ENCODE peak calls at places on chromosomes 3 and 15, in nine cellular contexts. One of them, this sample, is unnamed.

GRCh38 chr15:48352474-48353072 is 21.3 kb downstream of the DUT start:
- DNase-seq in OCI-LY7: peak
- DNase-seq in CD8-positive, alpha-beta memory T cell: peak
- DNase-seq in foreskin fibroblast: peak
- DNase-seq in activated naive CD4-positive, alpha-beta T cell: no peak
- DNase-seq in NCI-H748 treated with DMSO at 0.1 percent for 48 hours: peak
- DNase-seq in IMR-90: peak
- DNase-seq in left ventricle myocardium inferior: no peak
- DNase-seq in left colon: peak
- DNase-seq in this sample: no peak

GRCh38 chr3:143775401-143775970 is 72.8 kb downstream of the SLC9A9 start:
- DNase-seq in OCI-LY7: peak
- DNase-seq in CD8-positive, alpha-beta memory T cell: no peak
- DNase-seq in foreskin fibroblast: peak
- DNase-seq in activated naive CD4-positive, alpha-beta T cell: no peak
- DNase-seq in NCI-H748 treated with DMSO at 0.1 percent for 48 hours: peak
- DNase-seq in IMR-90: peak
- DNase-seq in left ventricle myocardium inferior: no peak
- DNase-seq in left colon: no peak
- DNase-seq in this sample: no peak

GRCh38 chr3:105555206-105555605 is 188.5 kb downstream of the ALCAM start:
- DNase-seq in OCI-LY7: no peak
- DNase-seq in CD8-positive, alpha-beta memory T cell: no peak
- DNase-seq in foreskin fibroblast: no peak
- DNase-seq in activated naive CD4-positive, alpha-beta T cell: no peak
- DNase-seq in NCI-H748 treated with DMSO at 0.1 percent for 48 hours: no peak
- DNase-seq in IMR-90: peak
- DNase-seq in left ventricle myocardium inferior: no peak
- DNase-seq in left colon: no peak
- DNase-seq in this sample: no peak

GRCh38 chr15:38252481-38253311 is at the start of gene SPRED1:
- DNase-seq in OCI-LY7: peak
- DNase-seq in CD8-positive, alpha-beta memory T cell: peak
- DNase-seq in foreskin fibroblast: peak
- DNase-seq in activated naive CD4-positive, alpha-beta T cell: no peak
- DNase-seq in NCI-H748 treated with DMSO at 0.1 percent for 48 hours: no peak
- DNase-seq in IMR-90: peak
- DNase-seq in left ventricle myocardium inferior: peak
- DNase-seq in left colon: peak
- DNase-seq in this sample: peak

GRCh38 chr3:177282028-177282655 is 84.9 kb upstream of the TBL1XR1 start:
- DNase-seq in OCI-LY7: peak
- DNase-seq in CD8-positive, alpha-beta memory T cell: no peak
- DNase-seq in foreskin fibroblast: no peak
- DNase-seq in activated naive CD4-positive, alpha-beta T cell: no peak
- DNase-seq in NCI-H748 treated with DMSO at 0.1 percent for 48 hours: peak
- DNase-seq in IMR-90: no peak
- DNase-seq in left ventricle myocardium inferior: no peak
- DNase-seq in left colon: no peak
- DNase-seq in this sample: no peak

GRCh38 chr3:84224262-84224661 is 734.5 kb upstream of the CADM2 start:
- DNase-seq in OCI-LY7: no peak
- DNase-seq in CD8-positive, alpha-beta memory T cell: no peak
- DNase-seq in foreskin fibroblast: no peak
- DNase-seq in activated naive CD4-positive, alpha-beta T cell: no peak
- DNase-seq in NCI-H748 treated with DMSO at 0.1 percent for 48 hours: no peak
- DNase-seq in IMR-90: no peak
- DNase-seq in left ventricle myocardium inferior: no peak
- DNase-seq in left colon: no peak
- DNase-seq in this sample: no peak

GRCh38 chr3:184140436-184140835 is 5.3 kb downstream of the EIF2B5 start:
- DNase-seq in OCI-LY7: no peak
- DNase-seq in CD8-positive, alpha-beta memory T cell: no peak
- DNase-seq in foreskin fibroblast: no peak
- DNase-seq in activated naive CD4-positive, alpha-beta T cell: no peak
- DNase-seq in NCI-H748 treated with DMSO at 0.1 percent for 48 hours: no peak
- DNase-seq in IMR-90: no peak
- DNase-seq in left ventricle myocardium inferior: no peak
- DNase-seq in left colon: no peak
- DNase-seq in this sample: no peak

GRCh38 chr15:101314301-101314700 is 19.3 kb upstream of the SNRPA1 start:
- DNase-seq in OCI-LY7: no peak
- DNase-seq in CD8-positive, alpha-beta memory T cell: no peak
- DNase-seq in foreskin fibroblast: no peak
- DNase-seq in activated naive CD4-positive, alpha-beta T cell: no peak
- DNase-seq in NCI-H748 treated with DMSO at 0.1 percent for 48 hours: no peak
- DNase-seq in IMR-90: no peak
- DNase-seq in left ventricle myocardium inferior: no peak
- DNase-seq in left colon: no peak
- DNase-seq in this sample: no peak

GRCh38 chr3:52682016-52682415 is 3.7 kb downstream of the PBRM1 start:
- DNase-seq in OCI-LY7: no peak
- DNase-seq in CD8-positive, alpha-beta memory T cell: no peak
- DNase-seq in foreskin fibroblast: peak
- DNase-seq in activated naive CD4-positive, alpha-beta T cell: no peak
- DNase-seq in NCI-H748 treated with DMSO at 0.1 percent for 48 hours: no peak
- DNase-seq in IMR-90: peak
- DNase-seq in left ventricle myocardium inferior: no peak
- DNase-seq in left colon: no peak
- DNase-seq in this sample: no peak

GRCh38 chr15:39362832-39363561 is 217.9 kb upstream of the THBS1 start:
- DNase-seq in OCI-LY7: no peak
- DNase-seq in CD8-positive, alpha-beta memory T cell: no peak
- DNase-seq in foreskin fibroblast: peak
- DNase-seq in activated naive CD4-positive, alpha-beta T cell: no peak
- DNase-seq in NCI-H748 treated with DMSO at 0.1 percent for 48 hours: no peak
- DNase-seq in IMR-90: peak
- DNase-seq in left ventricle myocardium inferior: no peak
- DNase-seq in left colon: no peak
- DNase-seq in this sample: no peak

GRCh38 chr3:63763156-63763555 is 55.9 kb upstream of the C3orf49 start:
- DNase-seq in OCI-LY7: no peak
- DNase-seq in CD8-positive, alpha-beta memory T cell: no peak
- DNase-seq in foreskin fibroblast: peak
- DNase-seq in activated naive CD4-positive, alpha-beta T cell: no peak
- DNase-seq in NCI-H748 treated with DMSO at 0.1 percent for 48 hours: no peak
- DNase-seq in IMR-90: no peak
- DNase-seq in left ventricle myocardium inferior: no peak
- DNase-seq in left colon: no peak
- DNase-seq in this sample: no peak

GRCh38 chr15:70880781-70881180 is 11.5 kb downstream of the THAP10 start:
- DNase-seq in OCI-LY7: no peak
- DNase-seq in CD8-positive, alpha-beta memory T cell: no peak
- DNase-seq in foreskin fibroblast: no peak
- DNase-seq in activated naive CD4-positive, alpha-beta T cell: no peak
- DNase-seq in NCI-H748 treated with DMSO at 0.1 percent for 48 hours: no peak
- DNase-seq in IMR-90: peak
- DNase-seq in left ventricle myocardium inferior: no peak
- DNase-seq in left colon: no peak
- DNase-seq in this sample: no peak

GRCh38 chr15:83930813-83931212 is 276.9 kb downstream of the ADAMTSL3 start:
- DNase-seq in OCI-LY7: no peak
- DNase-seq in CD8-positive, alpha-beta memory T cell: no peak
- DNase-seq in foreskin fibroblast: no peak
- DNase-seq in activated naive CD4-positive, alpha-beta T cell: no peak
- DNase-seq in NCI-H748 treated with DMSO at 0.1 percent for 48 hours: no peak
- DNase-seq in IMR-90: no peak
- DNase-seq in left ventricle myocardium inferior: no peak
- DNase-seq in left colon: no peak
- DNase-seq in this sample: no peak

GRCh38 chr3:130841357-130841756 is 52.5 kb upstream of the ATP2C1 start:
- DNase-seq in OCI-LY7: no peak
- DNase-seq in CD8-positive, alpha-beta memory T cell: no peak
- DNase-seq in foreskin fibroblast: no peak
- DNase-seq in activated naive CD4-positive, alpha-beta T cell: no peak
- DNase-seq in NCI-H748 treated with DMSO at 0.1 percent for 48 hours: no peak
- DNase-seq in IMR-90: no peak
- DNase-seq in left ventricle myocardium inferior: no peak
- DNase-seq in left colon: no peak
- DNase-seq in this sample: no peak

GRCh38 chr3:46566040-46566631 is at the start of gene LRRC2:
- DNase-seq in OCI-LY7: no peak
- DNase-seq in CD8-positive, alpha-beta memory T cell: no peak
- DNase-seq in foreskin fibroblast: peak
- DNase-seq in activated naive CD4-positive, alpha-beta T cell: no peak
- DNase-seq in NCI-H748 treated with DMSO at 0.1 percent for 48 hours: no peak
- DNase-seq in IMR-90: peak
- DNase-seq in left ventricle myocardium inferior: peak
- DNase-seq in left colon: peak
- DNase-seq in this sample: peak

GRCh38 chr15:40782609-40783227 is 12.9 kb downstream of the C15orf62 start:
- DNase-seq in OCI-LY7: peak
- DNase-seq in CD8-positive, alpha-beta memory T cell: peak
- DNase-seq in foreskin fibroblast: no peak
- DNase-seq in activated naive CD4-positive, alpha-beta T cell: peak
- DNase-seq in NCI-H748 treated with DMSO at 0.1 percent for 48 hours: no peak
- DNase-seq in IMR-90: no peak
- DNase-seq in left ventricle myocardium inferior: no peak
- DNase-seq in left colon: peak
- DNase-seq in this sample: peak

GRCh38 chr3:72523409-72524172 is 324.7 kb downstream of the SHQ1 start:
- DNase-seq in OCI-LY7: peak
- DNase-seq in CD8-positive, alpha-beta memory T cell: no peak
- DNase-seq in foreskin fibroblast: no peak
- DNase-seq in activated naive CD4-positive, alpha-beta T cell: no peak
- DNase-seq in NCI-H748 treated with DMSO at 0.1 percent for 48 hours: no peak
- DNase-seq in IMR-90: no peak
- DNase-seq in left ventricle myocardium inferior: peak
- DNase-seq in left colon: peak
- DNase-seq in this sample: peak

GRCh38 chr3:171028025-171028778 is 1.7 kb upstream of the SLC2A2 start:
- DNase-seq in OCI-LY7: no peak
- DNase-seq in CD8-positive, alpha-beta memory T cell: no peak
- DNase-seq in foreskin fibroblast: peak
- DNase-seq in activated naive CD4-positive, alpha-beta T cell: peak
- DNase-seq in NCI-H748 treated with DMSO at 0.1 percent for 48 hours: no peak
- DNase-seq in IMR-90: peak
- DNase-seq in left ventricle myocardium inferior: peak
- DNase-seq in left colon: peak
- DNase-seq in this sample: peak

GRCh38 chr3:53836084-53836872 is 9.9 kb downstream of the CHDH start:
- DNase-seq in OCI-LY7: no peak
- DNase-seq in CD8-positive, alpha-beta memory T cell: no peak
- DNase-seq in foreskin fibroblast: no peak
- DNase-seq in activated naive CD4-positive, alpha-beta T cell: no peak
- DNase-seq in NCI-H748 treated with DMSO at 0.1 percent for 48 hours: no peak
- DNase-seq in IMR-90: no peak
- DNase-seq in left ventricle myocardium inferior: no peak
- DNase-seq in left colon: no peak
- DNase-seq in this sample: no peak

GRCh38 chr3:194382892-194383223 is 13.3 kb upstream of the LRRC15 start:
- DNase-seq in OCI-LY7: no peak
- DNase-seq in CD8-positive, alpha-beta memory T cell: no peak
- DNase-seq in foreskin fibroblast: no peak
- DNase-seq in activated naive CD4-positive, alpha-beta T cell: no peak
- DNase-seq in NCI-H748 treated with DMSO at 0.1 percent for 48 hours: no peak
- DNase-seq in IMR-90: no peak
- DNase-seq in left ventricle myocardium inferior: no peak
- DNase-seq in left colon: peak
- DNase-seq in this sample: no peak

GRCh38 chr3:143120716-143121239 is 1.2 kb downstream of the CHST2 start:
- DNase-seq in OCI-LY7: no peak
- DNase-seq in CD8-positive, alpha-beta memory T cell: peak
- DNase-seq in foreskin fibroblast: peak
- DNase-seq in activated naive CD4-positive, alpha-beta T cell: peak
- DNase-seq in NCI-H748 treated with DMSO at 0.1 percent for 48 hours: no peak
- DNase-seq in IMR-90: peak
- DNase-seq in left ventricle myocardium inferior: no peak
- DNase-seq in left colon: no peak
- DNase-seq in this sample: no peak

GRCh38 chr15:59180946-59181345 is 25.7 kb upstream of the LDHAL6B start:
- DNase-seq in OCI-LY7: no peak
- DNase-seq in CD8-positive, alpha-beta memory T cell: no peak
- DNase-seq in foreskin fibroblast: peak
- DNase-seq in activated naive CD4-positive, alpha-beta T cell: no peak
- DNase-seq in NCI-H748 treated with DMSO at 0.1 percent for 48 hours: no peak
- DNase-seq in IMR-90: peak
- DNase-seq in left ventricle myocardium inferior: no peak
- DNase-seq in left colon: no peak
- DNase-seq in this sample: no peak

GRCh38 chr3:100992086-100993033 is 861 bp downstream of the ABI3BP start:
- DNase-seq in OCI-LY7: no peak
- DNase-seq in CD8-positive, alpha-beta memory T cell: no peak
- DNase-seq in foreskin fibroblast: no peak
- DNase-seq in activated naive CD4-positive, alpha-beta T cell: no peak
- DNase-seq in NCI-H748 treated with DMSO at 0.1 percent for 48 hours: no peak
- DNase-seq in IMR-90: peak
- DNase-seq in left ventricle myocardium inferior: no peak
- DNase-seq in left colon: peak
- DNase-seq in this sample: no peak

GRCh38 chr15:65327651-65328393 is 23.3 kb downstream of the RNU5B-1 start:
- DNase-seq in OCI-LY7: peak
- DNase-seq in CD8-positive, alpha-beta memory T cell: no peak
- DNase-seq in foreskin fibroblast: no peak
- DNase-seq in activated naive CD4-positive, alpha-beta T cell: no peak
- DNase-seq in NCI-H748 treated with DMSO at 0.1 percent for 48 hours: no peak
- DNase-seq in IMR-90: no peak
- DNase-seq in left ventricle myocardium inferior: no peak
- DNase-seq in left colon: no peak
- DNase-seq in this sample: no peak

GRCh38 chr15:72062319-72062718 is 55.6 kb downstream of the MYO9A start:
- DNase-seq in OCI-LY7: no peak
- DNase-seq in CD8-positive, alpha-beta memory T cell: no peak
- DNase-seq in foreskin fibroblast: no peak
- DNase-seq in activated naive CD4-positive, alpha-beta T cell: no peak
- DNase-seq in NCI-H748 treated with DMSO at 0.1 percent for 48 hours: no peak
- DNase-seq in IMR-90: no peak
- DNase-seq in left ventricle myocardium inferior: no peak
- DNase-seq in left colon: no peak
- DNase-seq in this sample: no peak

GRCh38 chr3:58704745-58705144 is 38.2 kb upstream of the FAM3D start:
- DNase-seq in OCI-LY7: no peak
- DNase-seq in CD8-positive, alpha-beta memory T cell: no peak
- DNase-seq in foreskin fibroblast: no peak
- DNase-seq in activated naive CD4-positive, alpha-beta T cell: no peak
- DNase-seq in NCI-H748 treated with DMSO at 0.1 percent for 48 hours: peak
- DNase-seq in IMR-90: no peak
- DNase-seq in left ventricle myocardium inferior: no peak
- DNase-seq in left colon: no peak
- DNase-seq in this sample: no peak

GRCh38 chr3:144259267-144259666 is 287.6 kb downstream of the DIPK2A start:
- DNase-seq in OCI-LY7: no peak
- DNase-seq in CD8-positive, alpha-beta memory T cell: no peak
- DNase-seq in foreskin fibroblast: no peak
- DNase-seq in activated naive CD4-positive, alpha-beta T cell: no peak
- DNase-seq in NCI-H748 treated with DMSO at 0.1 percent for 48 hours: peak
- DNase-seq in IMR-90: no peak
- DNase-seq in left ventricle myocardium inferior: no peak
- DNase-seq in left colon: no peak
- DNase-seq in this sample: no peak

GRCh38 chr3:155425351-155425750 is 131.9 kb upstream of the STRIT1 start:
- DNase-seq in OCI-LY7: no peak
- DNase-seq in CD8-positive, alpha-beta memory T cell: no peak
- DNase-seq in foreskin fibroblast: no peak
- DNase-seq in activated naive CD4-positive, alpha-beta T cell: no peak
- DNase-seq in NCI-H748 treated with DMSO at 0.1 percent for 48 hours: no peak
- DNase-seq in IMR-90: no peak
- DNase-seq in left ventricle myocardium inferior: no peak
- DNase-seq in left colon: no peak
- DNase-seq in this sample: no peak

GRCh38 chr3:42875325-42876151 is at the start of gene CYP8B1:
- DNase-seq in OCI-LY7: no peak
- DNase-seq in CD8-positive, alpha-beta memory T cell: no peak
- DNase-seq in foreskin fibroblast: no peak
- DNase-seq in activated naive CD4-positive, alpha-beta T cell: no peak
- DNase-seq in NCI-H748 treated with DMSO at 0.1 percent for 48 hours: no peak
- DNase-seq in IMR-90: no peak
- DNase-seq in left ventricle myocardium inferior: no peak
- DNase-seq in left colon: no peak
- DNase-seq in this sample: no peak

GRCh38 chr3:139455855-139456254 is 20.5 kb downstream of the RBP2 start:
- DNase-seq in OCI-LY7: no peak
- DNase-seq in CD8-positive, alpha-beta memory T cell: no peak
- DNase-seq in foreskin fibroblast: no peak
- DNase-seq in activated naive CD4-positive, alpha-beta T cell: no peak
- DNase-seq in NCI-H748 treated with DMSO at 0.1 percent for 48 hours: no peak
- DNase-seq in IMR-90: no peak
- DNase-seq in left ventricle myocardium inferior: no peak
- DNase-seq in left colon: no peak
- DNase-seq in this sample: no peak

GRCh38 chr15:30905821-30906220 is 2.1 kb downstream of the FAN1 start:
- DNase-seq in OCI-LY7: no peak
- DNase-seq in CD8-positive, alpha-beta memory T cell: no peak
- DNase-seq in foreskin fibroblast: no peak
- DNase-seq in activated naive CD4-positive, alpha-beta T cell: no peak
- DNase-seq in NCI-H748 treated with DMSO at 0.1 percent for 48 hours: no peak
- DNase-seq in IMR-90: peak
- DNase-seq in left ventricle myocardium inferior: no peak
- DNase-seq in left colon: no peak
- DNase-seq in this sample: no peak

This sample was measured in heart left ventricle.